ENCODE peak calls at places on chromosome 20, in six cellular contexts. D, P, I, H, V and E are unnamed samples.

GRCh38 chr20:32481311-32482103 is 103.6 kb downstream of the NOL4L start:
- DNase-seq in D (no peak), P (no peak), I (no peak), H (no peak), V (no peak), E (no peak)

GRCh38 chr20:22584630-22584921 is 204 bp upstream of the FOXA2 start:
- DNase-seq in D (peak), P (peak), I (no peak), H (no peak), V (no peak), E (no peak)

GRCh38 chr20:43731927-43732326 is 5.1 kb upstream of the GTSF1L start:
- DNase-seq in D (no peak), P (no peak), I (no peak), H (no peak), V (no peak), E (no peak)

GRCh38 chr20:12166053-12166717 is 248.5 kb downstream of the BTBD3 start:
- DNase-seq in D (no peak), P (no peak), I (no peak), H (no peak), V (peak), E (no peak)

GRCh38 chr20:57716893-57717292 is 7.1 kb upstream of the PMEPA1 start:
- DNase-seq in D (no peak), P (no peak), I (no peak), H (no peak), V (no peak), E (no peak)

GRCh38 chr20:19973920-19974620 is 43.1 kb upstream of the NAA20 start:
- DNase-seq in D (no peak), P (peak), I (peak), H (no peak), V (peak), E (peak)

GRCh38 chr20:15802020-15802419 is 771.2 kb downstream of the KIF16B start:
- DNase-seq in D (no peak), P (no peak), I (no peak), H (no peak), V (no peak), E (no peak)

GRCh38 chr20:35146299-35146921 is 726 bp downstream of the EDEM2 start:
- DNase-seq in D (no peak), P (no peak), I (no peak), H (no peak), V (peak), E (no peak)

GRCh38 chr20:38889792-38890496 is 36.3 kb upstream of the FAM83D start:
- DNase-seq in D (no peak), P (no peak), I (no peak), H (no peak), V (no peak), E (no peak)

GRCh38 chr20:17822039-17822438 is 122.3 kb downstream of the BANF2 start:
- DNase-seq in D (peak), P (peak), I (no peak), H (no peak), V (peak), E (no peak)

GRCh38 chr20:44180814-44181213 is 6.2 kb downstream of the JPH2 start:
- DNase-seq in D (no peak), P (no peak), I (no peak), H (no peak), V (no peak), E (no peak)

GRCh38 chr20:49937023-49937929 is 1.1 kb downstream of the RNF114 start:
- DNase-seq in D (no peak), P (no peak), I (no peak), H (no peak), V (no peak), E (no peak)

GRCh38 chr20:32168184-32168910 is 39.2 kb downstream of the PLAGL2 start:
- DNase-seq in D (no peak), P (no peak), I (no peak), H (no peak), V (no peak), E (no peak)

GRCh38 chr20:56899495-56899894 is 270.4 kb downstream of the TFAP2C start:
- DNase-seq in D (no peak), P (no peak), I (no peak), H (no peak), V (no peak), E (no peak)

GRCh38 chr20:63121749-63122405 is 94.1 kb downstream of the YTHDF1 start:
- DNase-seq in D (no peak), P (no peak), I (peak), H (no peak), V (no peak), E (no peak)

GRCh38 chr20:63158352-63158751 is 57.6 kb downstream of the YTHDF1 start:
- DNase-seq in D (no peak), P (no peak), I (no peak), H (no peak), V (no peak), E (no peak)

GRCh38 chr20:56032251-56032650 is 26.9 kb upstream of the CBLN4 start:
- DNase-seq in D (peak), P (no peak), I (no peak), H (no peak), V (no peak), E (no peak)

GRCh38 chr20:57843941-57844625 is 134.3 kb upstream of the PMEPA1 start:
- DNase-seq in D (no peak), P (no peak), I (peak), H (no peak), V (no peak), E (peak)

GRCh38 chr20:57332105-57333089 is 2.8 kb downstream of the SPO11 start:
- DNase-seq in D (peak), P (no peak), I (no peak), H (no peak), V (no peak), E (no peak)

GRCh38 chr20:2059411-2059810 is 42.2 kb upstream of the STK35 start:
- DNase-seq in D (no peak), P (no peak), I (no peak), H (no peak), V (no peak), E (no peak)

GRCh38 chr20:44109951-44110361 is 77.0 kb downstream of the JPH2 start:
- DNase-seq in D (no peak), P (no peak), I (no peak), H (no peak), V (no peak), E (no peak)

GRCh38 chr20:36349384-36350170 is 43.4 kb downstream of the DLGAP4 start:
- DNase-seq in D (no peak), P (no peak), I (no peak), H (no peak), V (no peak), E (no peak)

GRCh38 chr20:8578191-8578690 is 446.2 kb downstream of the PLCB1 start:
- DNase-seq in D (no peak), P (no peak), I (no peak), H (no peak), V (no peak), E (no peak)

GRCh38 chr20:47336013-47336754 is 20.3 kb downstream of the ZMYND8 start:
- DNase-seq in D (no peak), P (no peak), I (no peak), H (no peak), V (peak), E (no peak)

GRCh38 chr20:50636601-50637539 is 54.5 kb downstream of the RIPOR3 start:
- DNase-seq in D (no peak), P (no peak), I (no peak), H (no peak), V (no peak), E (no peak)

GRCh38 chr20:32930181-32930580 is 71.5 kb downstream of the EFCAB8 start:
- DNase-seq in D (no peak), P (no peak), I (no peak), H (no peak), V (no peak), E (no peak)

GRCh38 chr20:14829897-14830296 is 492.5 kb upstream of the FLRT3 start:
- DNase-seq in D (no peak), P (no peak), I (no peak), H (peak), V (no peak), E (no peak)

GRCh38 chr20:59962155-59962554 is 3.9 kb downstream of the CDH26 start:
- DNase-seq in D (no peak), P (no peak), I (no peak), H (no peak), V (no peak), E (no peak)

GRCh38 chr20:48069626-48070025 is 284.3 kb upstream of the SULF2 start:
- DNase-seq in D (no peak), P (no peak), I (no peak), H (no peak), V (no peak), E (no peak)

GRCh38 chr20:24755411-24755922 is 193.6 kb upstream of the CST7 start:
- DNase-seq in D (no peak), P (peak), I (no peak), H (no peak), V (no peak), E (no peak)

GRCh38 chr20:40468759-40469158 is 220.3 kb downstream of the MAFB start:
- DNase-seq in D (no peak), P (no peak), I (no peak), H (no peak), V (no peak), E (no peak)

GRCh38 chr20:46021361-46022359 is 7.4 kb upstream of the SLC12A5 start:
- DNase-seq in D (peak), P (peak), I (no peak), H (no peak), V (no peak), E (no peak)

GRCh38 chr20:46022411-46023147 is 6.4 kb upstream of the SLC12A5 start:
- DNase-seq in D (peak), P (peak), I (no peak), H (no peak), V (peak), E (no peak)

GRCh38 chr20:46025376-46025783 is 3.6 kb upstream of the SLC12A5 start:
- DNase-seq in D (no peak), P (no peak), I (no peak), H (no peak), V (no peak), E (no peak)

GRCh38 chr20:46023999-46024398 is 5.0 kb upstream of the SLC12A5 start:
- DNase-seq in D (no peak), P (no peak), I (no peak), H (no peak), V (no peak), E (no peak)

DNA sequence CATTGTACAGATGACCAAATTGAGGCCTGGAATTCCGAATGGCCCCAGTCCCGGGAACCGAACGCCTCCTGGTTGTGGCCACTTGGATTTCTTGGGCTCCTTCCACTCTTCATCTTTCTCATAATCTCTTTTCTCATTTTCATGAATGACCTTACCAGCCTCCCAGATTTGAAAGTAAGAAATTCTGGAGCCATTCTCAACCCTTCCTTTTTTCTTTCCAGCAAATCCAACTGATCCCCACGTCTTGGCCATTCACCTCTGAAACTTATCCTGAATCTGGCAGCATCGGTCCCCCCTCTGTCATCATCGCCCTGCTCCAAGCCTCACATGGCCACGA is 5.9 kb upstream of the SLC12A5 start:
- DNase-seq in D (no peak), P (no peak), I (no peak), H (no peak), V (no peak), E (no peak)
- TF ChIP-seq CTCF in D (no peak), P (no peak), I (no peak), H (no peak), V (no peak), E (no peak)

GRCh38 chr20:53678990-53679596 is 85.5 kb upstream of the ZNF217 start:
- DNase-seq in D (no peak), P (no peak), I (no peak), H (no peak), V (no peak), E (no peak)
- TF ChIP-seq EP300 in D (no peak), P (no peak), I (no peak), H (no peak), V (no peak), E (no peak)

GRCh38 chr20:21529863-21530262 is 16.0 kb upstream of the NKX2-2 start:
- DNase-seq in D (no peak), P (no peak), I (no peak), H (no peak), V (no peak), E (no peak)
- TF ChIP-seq CTCF in D (peak), P (no peak), I (no peak), H (peak), V (no peak), E (no peak)

GRCh38 chr20:10909803-10910202 is 236.0 kb upstream of the JAG1 start:
- DNase-seq in D (no peak), P (no peak), I (no peak), H (no peak), V (no peak), E (no peak)
- TF ChIP-seq EP300 in D (no peak), P (no peak), I (no peak), H (no peak), V (no peak), E (no peak)

GRCh38 chr20:61253264-61253639 is 1.2 kb downstream of the CDH4 start:
- DNase-seq in D (peak), P (no peak), I (no peak), H (no peak), V (no peak), E (no peak)
- TF ChIP-seq CTCF in D (no peak), P (no peak), I (no peak), H (no peak), V (no peak), E (no peak)

GRCh38 chr20:4593149-4593525 is 128.6 kb upstream of the PRND start:
- DNase-seq in D (no peak), P (no peak), I (no peak), H (no peak), V (no peak), E (no peak)

GRCh38 chr20:4591975-4592315 is 129.8 kb upstream of the PRND start:
- DNase-seq in D (no peak), P (no peak), I (no peak), H (no peak), V (no peak), E (no peak)

GRCh38 chr20:4597215-4597614 is 124.5 kb upstream of the PRND start:
- DNase-seq in D (no peak), P (no peak), I (no peak), H (no peak), V (no peak), E (peak)

DNA sequence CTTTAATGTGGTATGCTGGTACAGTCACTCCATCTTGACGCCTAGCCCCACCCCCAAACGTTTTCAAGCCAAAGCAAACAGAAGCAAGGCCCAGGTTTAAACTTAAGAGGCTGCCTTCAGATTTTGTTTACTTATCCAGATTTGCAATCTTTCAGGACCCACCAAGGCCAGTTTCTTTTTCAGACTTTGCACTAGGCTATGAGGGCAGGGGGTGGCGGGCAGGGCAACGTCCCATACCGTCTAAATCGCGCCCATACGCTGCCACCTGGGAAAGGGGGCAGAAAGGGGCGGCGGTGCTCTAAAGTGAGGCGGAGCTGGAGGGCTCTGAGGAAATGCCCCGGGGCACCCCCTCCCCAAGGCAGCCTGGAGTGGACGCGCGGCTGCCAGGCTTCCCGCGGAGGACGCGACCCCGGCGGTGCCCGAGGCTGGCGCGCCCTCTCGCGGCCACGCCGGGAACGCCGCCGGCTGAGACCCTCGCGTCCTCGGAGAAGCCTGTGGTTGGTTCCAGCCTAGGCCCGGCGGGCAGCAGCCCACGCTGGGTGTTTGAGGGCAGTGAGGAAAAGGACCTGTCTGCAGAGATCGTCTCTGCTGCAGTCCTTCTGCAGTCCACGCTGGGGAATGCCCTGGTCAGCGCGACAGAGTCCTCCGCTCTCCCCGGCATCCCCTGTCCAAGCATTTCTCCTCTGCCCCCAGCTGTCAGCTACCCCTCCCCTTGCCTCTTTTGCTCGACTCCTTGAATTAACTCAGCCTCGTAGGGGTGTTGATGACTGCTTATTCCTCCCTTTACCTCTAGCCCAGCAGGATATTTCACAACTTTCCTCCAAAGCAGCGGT is 129.2 kb upstream of the PRND start:
- DNase-seq in D (peak), P (peak), I (no peak), H (no peak), V (peak), E (no peak)
- TF ChIP-seq EP300 in D (no peak), P (no peak), I (no peak), H (no peak), V (no peak), E (no peak)